ENCODE peak calls at places on chromosome 1, in ten cellular contexts. F is heart right ventricle, S is left ventricle myocardium inferior, V is GM23248, Q is left lung, B is heart left ventricle, X is colonic mucosa, D is H7, G is brain microvascular endothelial cell, O is psoas muscle. K is an unnamed sample.

GRCh38 chr1:207826557-207827487 is 75.0 kb downstream of the CD46 start:
- DNase-seq in Q (no peak), D (no peak), G (no peak), O (no peak), B (no peak), S (no peak), V (no peak), F (no peak), X (peak; percentile 75), K (no peak)

GRCh38 chr1:43703836-43704235 is 3.5 kb upstream of the ST3GAL3 start:
- DNase-seq in O (no peak), Q (no peak), V (peak; percentile 54), F (no peak), B (no peak), G (no peak), S (no peak), D (no peak), X (no peak), K (no peak)

GRCh38 chr1:109266965-109267364 is 16.0 kb downstream of the PSRC1 start:
- DNase-seq in Q (peak; percentile 53), S (no peak), D (no peak), B (peak; percentile 18), O (no peak), F (no peak), G (peak; percentile 46), V (peak; percentile 62), X (no peak), K (peak; percentile 26)

GRCh38 chr1:225652726-225653462 is at the start of gene ENAH:
- DNase-seq in F (peak; percentile 84), O (peak; percentile 87), S (peak; percentile 89), G (peak; percentile 43), D (peak; percentile 96), X (peak; percentile 72), Q (peak; percentile 91), B (peak; percentile 91), V (peak; percentile 93), K (peak; percentile 86)

GRCh38 chr1:231642600-231643332 is 16.2 kb downstream of the DISC1 start:
- DNase-seq in S (no peak), X (no peak), V (no peak), O (no peak), D (no peak), F (no peak), G (no peak), B (no peak), Q (no peak), K (no peak)

GRCh38 chr1:59272507-59272906 is 24.4 kb upstream of the FGGY start:
- DNase-seq in V (peak; percentile 65), B (no peak), X (no peak), O (no peak), Q (no peak), S (no peak), G (peak; percentile 50), F (no peak), D (no peak), K (peak; percentile 62)

GRCh38 chr1:3679799-3680453 is 27.6 kb downstream of the TP73 start:
- DNase-seq in B (no peak), V (no peak), Q (peak; percentile 48), F (no peak), S (no peak), X (no peak), O (no peak), G (no peak), D (no peak), K (no peak)

GRCh38 chr1:94690033-94690712 is 130.0 kb upstream of the SLC44A3 start:
- DNase-seq in O (no peak), X (no peak), G (no peak), Q (no peak), S (no peak), D (no peak), V (peak; percentile 89), B (no peak), F (no peak), K (no peak)

GRCh38 chr1:99672500-99673213 is 26.7 kb downstream of the PALMD start:
- DNase-seq in X (no peak), S (peak; percentile 53), G (peak; percentile 36), F (peak; percentile 70), B (peak; percentile 66), D (no peak), V (no peak), Q (no peak), O (peak; percentile 47), K (no peak)
- H3K36me3 ChIP-seq in X (no peaks in the 10 kb centered on the region), S (peaks cover 82% of the 10 kb centered on the region), G (no peaks in the 10 kb centered on the region), F (peaks cover 12% of the 10 kb centered on the region), B (peaks cover 95% of the 10 kb centered on the region), D (no peaks in the 10 kb centered on the region), V (no peaks in the 10 kb centered on the region), Q (peaks cover 7% of the 10 kb centered on the region), O (no peaks in the 10 kb centered on the region), K (no peaks in the 10 kb centered on the region)

GRCh38 chr1:159921251-159921650 is 4.1 kb downstream of the TAGLN2 start:
- DNase-seq in S (no peak), X (no peak), Q (no peak), F (no peak), D (no peak), B (no peak), V (peak; percentile 51), G (no peak), O (no peak), K (no peak)

GRCh38 chr1:159919236-159919865 is 6.0 kb downstream of the TAGLN2 start:
- DNase-seq in X (no peak), S (no peak), B (peak; percentile 16), Q (no peak), V (no peak), G (no peak), D (no peak), F (no peak), O (no peak), K (no peak)

GRCh38 chr1:159920651-159921050 is 4.7 kb downstream of the TAGLN2 start:
- DNase-seq in B (no peak), X (no peak), F (no peak), Q (no peak), S (no peak), O (no peak), D (no peak), V (no peak), G (no peak), K (no peak)

GRCh38 chr1:159918918-159919195 is 6.5 kb downstream of the TAGLN2 start:
- DNase-seq in B (no peak), S (no peak), F (no peak), Q (no peak), V (no peak), O (no peak), G (no peak), D (no peak), X (no peak), K (no peak)

DNA sequence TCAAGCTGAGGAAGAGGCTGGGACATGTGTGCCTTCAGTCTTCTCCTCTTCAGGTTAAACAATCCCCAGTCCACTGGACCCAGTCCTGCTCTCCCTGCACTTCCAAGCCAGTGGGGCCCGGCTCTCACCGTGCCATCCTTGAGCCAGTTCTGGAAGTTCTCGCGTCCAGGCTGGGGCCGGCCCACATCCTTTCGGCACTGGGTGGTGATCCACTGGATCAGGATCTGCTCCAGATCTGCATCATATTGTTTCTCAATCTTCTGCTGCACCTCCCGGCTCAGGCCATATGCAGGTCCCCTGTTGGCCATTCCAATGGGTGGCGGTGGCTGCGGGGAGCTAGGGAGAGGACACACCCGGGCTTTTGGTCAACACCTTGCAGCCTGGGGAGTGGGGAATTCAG is 5.1 kb downstream of the TAGLN2 start:
- DNase-seq in B (peak; percentile 27), X (no peak), F (no peak), G (no peak), O (no peak), V (no peak), D (no peak), S (no peak), Q (no peak), K (no peak)
- H3K36me3 ChIP-seq in B (peaks cover 43% of the 10 kb centered on the region), X (peaks cover 19% of the 10 kb centered on the region), F (peaks cover 30% of the 10 kb centered on the region), G (peaks cover 34% of the 10 kb centered on the region), O (no peaks in the 10 kb centered on the region), V (peaks cover 20% of the 10 kb centered on the region), D (peaks cover 12% of the 10 kb centered on the region), S (peaks cover 47% of the 10 kb centered on the region), Q (peaks cover 51% of the 10 kb centered on the region), K (peaks cover 4% of the 10 kb centered on the region)

DNA sequence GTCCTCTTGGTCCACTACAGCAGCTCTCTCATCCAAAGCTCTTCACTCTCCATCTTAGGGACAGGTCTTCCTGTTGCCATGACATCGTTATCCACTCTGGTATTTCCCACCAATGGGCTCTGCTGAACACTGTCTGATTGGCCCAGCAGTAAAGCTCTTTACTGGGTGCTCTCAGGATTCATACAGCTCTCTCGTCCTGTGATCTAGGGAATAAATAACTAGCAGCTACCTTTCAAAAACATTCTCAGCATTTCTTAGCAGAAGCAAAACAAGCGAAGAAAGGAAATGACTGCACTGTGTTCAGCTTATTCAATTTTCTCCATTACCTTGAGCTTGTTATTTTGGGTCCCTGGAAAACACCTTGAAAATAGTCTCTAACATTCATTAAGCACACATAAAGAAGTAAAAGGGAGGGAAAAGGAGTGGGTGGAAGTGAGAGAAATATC is 163.5 kb upstream of the SGIP1 start:
- DNase-seq in S (no peak), V (no peak), Q (no peak), B (no peak), D (no peak), O (no peak), X (no peak), G (no peak), F (no peak), K (no peak)
- H3K36me3 ChIP-seq in S (peaks cover 65% of the 10 kb centered on the region), V (peaks cover 60% of the 10 kb centered on the region), Q (peaks cover 74% of the 10 kb centered on the region), B (peaks cover 66% of the 10 kb centered on the region), D (peaks cover 12% of the 10 kb centered on the region), O (peaks cover 12% of the 10 kb centered on the region), X (no peaks in the 10 kb centered on the region), G (no peaks in the 10 kb centered on the region), F (peaks cover 28% of the 10 kb centered on the region), K (no peaks in the 10 kb centered on the region)

GRCh38 chr1:247338723-247339270 is 7.1 kb upstream of the ZNF496 start:
- DNase-seq in Q (no peak), V (peak; percentile 46), S (no peak), F (no peak), B (no peak), O (no peak), D (no peak), X (no peak), G (no peak), K (no peak)

GRCh38 chr1:247336390-247336789 is 4.7 kb upstream of the ZNF496 start:
- DNase-seq in D (no peak), B (no peak), F (no peak), S (no peak), O (no peak), V (no peak), X (no peak), G (no peak), Q (no peak), K (no peak)

GRCh38 chr1:247335871-247336270 is 4.2 kb upstream of the ZNF496 start:
- DNase-seq in V (no peak), S (no peak), G (no peak), D (peak; percentile 66), F (no peak), X (no peak), O (no peak), Q (no peak), B (no peak), K (peak; percentile 56)

GRCh38 chr1:247337961-247338360 is 6.3 kb upstream of the ZNF496 start:
- DNase-seq in B (no peak), S (no peak), X (no peak), F (no peak), G (no peak), D (no peak), V (no peak), O (no peak), Q (no peak), K (no peak)

DNA sequence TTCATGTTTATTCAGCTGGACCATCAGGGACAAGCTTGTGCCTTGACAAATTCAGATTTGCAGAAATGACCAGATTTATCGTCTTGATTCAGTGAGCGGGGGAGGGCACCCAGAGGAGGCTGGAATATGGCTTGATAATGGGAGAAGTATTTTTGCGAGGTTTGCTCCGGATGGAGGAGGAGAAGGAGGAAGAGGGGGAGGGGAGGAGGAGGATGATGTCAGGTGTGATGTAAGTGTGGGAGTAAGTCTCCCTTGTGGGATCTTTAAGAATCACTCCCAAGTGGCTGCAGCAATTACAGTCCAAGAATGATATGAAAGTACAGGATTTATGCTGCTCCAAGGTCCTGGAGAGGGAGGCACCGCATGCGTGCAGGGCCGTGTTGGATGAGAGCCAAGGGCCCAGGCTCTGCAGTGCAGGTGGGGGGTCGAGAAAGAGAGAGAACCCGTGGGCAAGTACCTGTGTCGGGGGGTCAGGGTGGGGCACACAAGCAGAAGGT is 5.6 kb upstream of the ZNF496 start:
- DNase-seq in G (no peak), O (no peak), Q (no peak), B (no peak), V (peak; percentile 24), X (no peak), D (no peak), F (peak; percentile 42), S (no peak), K (no peak)
- H3K36me3 ChIP-seq in G (peaks cover 2% of the 10 kb centered on the region), O (no peaks in the 10 kb centered on the region), Q (no peaks in the 10 kb centered on the region), B (no peaks in the 10 kb centered on the region), V (no peaks in the 10 kb centered on the region), X (no peaks in the 10 kb centered on the region), D (peaks cover 11% of the 10 kb centered on the region), F (no peaks in the 10 kb centered on the region), S (no peaks in the 10 kb centered on the region), K (no peaks in the 10 kb centered on the region)